ENCODE peak calls at places on chromosome 1, in six cellular contexts. One of them, this sample, is unnamed.

GRCh38 chr1:23803674-23804073 is 3.1 kb upstream of the GALE start:
- DNase-seq in colonic mucosa: no peak
- DNase-seq in GM13976: no peak
- DNase-seq in stimulated activated CD8-positive, alpha-beta memory T cell treated with anti-CD3 and anti-CD28 coated beads, Interleukin-12 subunit alpha, Interleukin-12 subunit beta, amount 100 ng/mL, for 4 hours: no peak
- DNase-seq in glutamatergic neuron: no peak
- DNase-seq in Right ventricle myocardium superior: no peak
- DNase-seq in this sample: no peak

GRCh38 chr1:246113555-246114095 is 393.5 kb downstream of the SMYD3 start:
- DNase-seq in Right ventricle myocardium superior: no peak
- DNase-seq in colonic mucosa: no peak
- DNase-seq in GM13976: no peak
- DNase-seq in glutamatergic neuron: no peak
- DNase-seq in stimulated activated CD8-positive, alpha-beta memory T cell treated with anti-CD3 and anti-CD28 coated beads, Interleukin-12 subunit alpha, Interleukin-12 subunit beta, amount 100 ng/mL, for 4 hours: no peak
- DNase-seq in this sample: no peak

GRCh38 chr1:64469977-64470669 is at the start of gene CACHD1:
- DNase-seq in glutamatergic neuron: peak; percentile 69
- DNase-seq in colonic mucosa: peak; percentile 75
- DNase-seq in GM13976: peak; percentile 78
- DNase-seq in stimulated activated CD8-positive, alpha-beta memory T cell treated with anti-CD3 and anti-CD28 coated beads, Interleukin-12 subunit alpha, Interleukin-12 subunit beta, amount 100 ng/mL, for 4 hours: peak; percentile 58
- DNase-seq in Right ventricle myocardium superior: peak; percentile 89
- DNase-seq in this sample: peak; percentile 84

GRCh38 chr1:227002531-227003049 is 62.5 kb downstream of the COQ8A start:
- DNase-seq in Right ventricle myocardium superior: no peak
- DNase-seq in colonic mucosa: no peak
- DNase-seq in glutamatergic neuron: no peak
- DNase-seq in GM13976: no peak
- DNase-seq in stimulated activated CD8-positive, alpha-beta memory T cell treated with anti-CD3 and anti-CD28 coated beads, Interleukin-12 subunit alpha, Interleukin-12 subunit beta, amount 100 ng/mL, for 4 hours: no peak
- DNase-seq in this sample: no peak

GRCh38 chr1:202599669-202600431 is 110.4 kb downstream of the SYT2 start:
- DNase-seq in glutamatergic neuron: peak; percentile 72
- DNase-seq in stimulated activated CD8-positive, alpha-beta memory T cell treated with anti-CD3 and anti-CD28 coated beads, Interleukin-12 subunit alpha, Interleukin-12 subunit beta, amount 100 ng/mL, for 4 hours: no peak
- DNase-seq in colonic mucosa: peak; percentile 46
- DNase-seq in Right ventricle myocardium superior: peak; percentile 68
- DNase-seq in GM13976: peak; percentile 84
- DNase-seq in this sample: peak; percentile 64

GRCh38 chr1:178628637-178629548 is 96.2 kb upstream of the RALGPS2 start:
- DNase-seq in GM13976: no peak
- DNase-seq in stimulated activated CD8-positive, alpha-beta memory T cell treated with anti-CD3 and anti-CD28 coated beads, Interleukin-12 subunit alpha, Interleukin-12 subunit beta, amount 100 ng/mL, for 4 hours: no peak
- DNase-seq in glutamatergic neuron: no peak
- DNase-seq in colonic mucosa: no peak
- DNase-seq in Right ventricle myocardium superior: no peak
- DNase-seq in this sample: no peak

GRCh38 chr1:65658122-65658521 is 134.6 kb upstream of the PDE4B start:
- DNase-seq in stimulated activated CD8-positive, alpha-beta memory T cell treated with anti-CD3 and anti-CD28 coated beads, Interleukin-12 subunit alpha, Interleukin-12 subunit beta, amount 100 ng/mL, for 4 hours: no peak
- DNase-seq in GM13976: no peak
- DNase-seq in colonic mucosa: no peak
- DNase-seq in glutamatergic neuron: no peak
- DNase-seq in Right ventricle myocardium superior: no peak
- DNase-seq in this sample: no peak

GRCh38 chr1:212565079-212565478 is 43.5 kb upstream of the ATF3 start:
- DNase-seq in stimulated activated CD8-positive, alpha-beta memory T cell treated with anti-CD3 and anti-CD28 coated beads, Interleukin-12 subunit alpha, Interleukin-12 subunit beta, amount 100 ng/mL, for 4 hours: no peak
- DNase-seq in colonic mucosa: no peak
- DNase-seq in glutamatergic neuron: no peak
- DNase-seq in Right ventricle myocardium superior: no peak
- DNase-seq in GM13976: no peak
- DNase-seq in this sample: no peak

GRCh38 chr1:228059536-228060457 is 22.7 kb upstream of the ARF1 start:
- DNase-seq in stimulated activated CD8-positive, alpha-beta memory T cell treated with anti-CD3 and anti-CD28 coated beads, Interleukin-12 subunit alpha, Interleukin-12 subunit beta, amount 100 ng/mL, for 4 hours: no peak
- DNase-seq in glutamatergic neuron: peak; percentile 28
- DNase-seq in colonic mucosa: peak; percentile 100
- DNase-seq in Right ventricle myocardium superior: peak; percentile 52
- DNase-seq in GM13976: peak; percentile 70
- DNase-seq in this sample: peak; percentile 98

GRCh38 chr1:206579747-206580437 is 32.4 kb downstream of the EIF2D start:
- DNase-seq in colonic mucosa: peak; percentile 69
- DNase-seq in Right ventricle myocardium superior: peak; percentile 86
- DNase-seq in GM13976: peak; percentile 84
- DNase-seq in stimulated activated CD8-positive, alpha-beta memory T cell treated with anti-CD3 and anti-CD28 coated beads, Interleukin-12 subunit alpha, Interleukin-12 subunit beta, amount 100 ng/mL, for 4 hours: peak; percentile 81
- DNase-seq in glutamatergic neuron: no peak
- DNase-seq in this sample: no peak

GRCh38 chr1:53127546-53127945 is 14.9 kb downstream of the SLC1A7 start:
- DNase-seq in colonic mucosa: no peak
- DNase-seq in glutamatergic neuron: no peak
- DNase-seq in Right ventricle myocardium superior: no peak
- DNase-seq in stimulated activated CD8-positive, alpha-beta memory T cell treated with anti-CD3 and anti-CD28 coated beads, Interleukin-12 subunit alpha, Interleukin-12 subunit beta, amount 100 ng/mL, for 4 hours: no peak
- DNase-seq in GM13976: no peak
- DNase-seq in this sample: no peak

GRCh38 chr1:178051071-178051470 is 42.8 kb upstream of the RASAL2 start:
- DNase-seq in glutamatergic neuron: no peak
- DNase-seq in colonic mucosa: no peak
- DNase-seq in GM13976: no peak
- DNase-seq in Right ventricle myocardium superior: no peak
- DNase-seq in stimulated activated CD8-positive, alpha-beta memory T cell treated with anti-CD3 and anti-CD28 coated beads, Interleukin-12 subunit alpha, Interleukin-12 subunit beta, amount 100 ng/mL, for 4 hours: no peak
- DNase-seq in this sample: no peak

GRCh38 chr1:115668579-115668978 is 26.8 kb downstream of the VANGL1 start:
- DNase-seq in GM13976: no peak
- DNase-seq in glutamatergic neuron: no peak
- DNase-seq in colonic mucosa: no peak
- DNase-seq in stimulated activated CD8-positive, alpha-beta memory T cell treated with anti-CD3 and anti-CD28 coated beads, Interleukin-12 subunit alpha, Interleukin-12 subunit beta, amount 100 ng/mL, for 4 hours: no peak
- DNase-seq in Right ventricle myocardium superior: no peak
- DNase-seq in this sample: no peak

GRCh38 chr1:201326710-201327109 is 43.4 kb downstream of the PKP1 start:
- DNase-seq in glutamatergic neuron: no peak
- DNase-seq in stimulated activated CD8-positive, alpha-beta memory T cell treated with anti-CD3 and anti-CD28 coated beads, Interleukin-12 subunit alpha, Interleukin-12 subunit beta, amount 100 ng/mL, for 4 hours: no peak
- DNase-seq in GM13976: no peak
- DNase-seq in Right ventricle myocardium superior: no peak
- DNase-seq in colonic mucosa: no peak
- DNase-seq in this sample: no peak

GRCh38 chr1:234239515-234239914 is 133.7 kb upstream of the COA6 start:
- DNase-seq in GM13976: no peak
- DNase-seq in stimulated activated CD8-positive, alpha-beta memory T cell treated with anti-CD3 and anti-CD28 coated beads, Interleukin-12 subunit alpha, Interleukin-12 subunit beta, amount 100 ng/mL, for 4 hours: no peak
- DNase-seq in Right ventricle myocardium superior: no peak
- DNase-seq in colonic mucosa: no peak
- DNase-seq in glutamatergic neuron: no peak
- DNase-seq in this sample: no peak

GRCh38 chr1:117821782-117822447 is 107.5 kb downstream of the GDAP2 start:
- DNase-seq in Right ventricle myocardium superior: peak; percentile 44
- DNase-seq in stimulated activated CD8-positive, alpha-beta memory T cell treated with anti-CD3 and anti-CD28 coated beads, Interleukin-12 subunit alpha, Interleukin-12 subunit beta, amount 100 ng/mL, for 4 hours: no peak
- DNase-seq in colonic mucosa: no peak
- DNase-seq in GM13976: no peak
- DNase-seq in glutamatergic neuron: no peak
- DNase-seq in this sample: peak; percentile 27

GRCh38 chr1:248817065-248817464 is 8.7 kb downstream of the SH3BP5L start:
- DNase-seq in glutamatergic neuron: no peak
- DNase-seq in stimulated activated CD8-positive, alpha-beta memory T cell treated with anti-CD3 and anti-CD28 coated beads, Interleukin-12 subunit alpha, Interleukin-12 subunit beta, amount 100 ng/mL, for 4 hours: no peak
- DNase-seq in GM13976: no peak
- DNase-seq in Right ventricle myocardium superior: no peak
- DNase-seq in colonic mucosa: no peak
- DNase-seq in this sample: no peak

GRCh38 chr1:15245593-15246325 is 1.3 kb upstream of the FHAD1 start:
- DNase-seq in Right ventricle myocardium superior: no peak
- DNase-seq in GM13976: no peak
- DNase-seq in colonic mucosa: peak; percentile 48
- DNase-seq in stimulated activated CD8-positive, alpha-beta memory T cell treated with anti-CD3 and anti-CD28 coated beads, Interleukin-12 subunit alpha, Interleukin-12 subunit beta, amount 100 ng/mL, for 4 hours: no peak
- DNase-seq in glutamatergic neuron: no peak
- DNase-seq in this sample: no peak

GRCh38 chr1:24558902-24559791 is 3.3 kb downstream of the NCMAP start:
- DNase-seq in GM13976: no peak
- DNase-seq in stimulated activated CD8-positive, alpha-beta memory T cell treated with anti-CD3 and anti-CD28 coated beads, Interleukin-12 subunit alpha, Interleukin-12 subunit beta, amount 100 ng/mL, for 4 hours: no peak
- DNase-seq in Right ventricle myocardium superior: peak; percentile 69
- DNase-seq in colonic mucosa: peak; percentile 49
- DNase-seq in glutamatergic neuron: no peak
- DNase-seq in this sample: peak; percentile 35

GRCh38 chr1:205325334-205325884 is 3.9 kb upstream of the NUAK2 start:
- DNase-seq in glutamatergic neuron: peak; percentile 67
- DNase-seq in GM13976: peak; percentile 66
- DNase-seq in colonic mucosa: peak; percentile 86
- DNase-seq in Right ventricle myocardium superior: no peak
- DNase-seq in stimulated activated CD8-positive, alpha-beta memory T cell treated with anti-CD3 and anti-CD28 coated beads, Interleukin-12 subunit alpha, Interleukin-12 subunit beta, amount 100 ng/mL, for 4 hours: no peak
- DNase-seq in this sample: peak; percentile 69

GRCh38 chr1:180275726-180276125 is 45.7 kb downstream of the LHX4 start:
- DNase-seq in Right ventricle myocardium superior: no peak
- DNase-seq in GM13976: no peak
- DNase-seq in stimulated activated CD8-positive, alpha-beta memory T cell treated with anti-CD3 and anti-CD28 coated beads, Interleukin-12 subunit alpha, Interleukin-12 subunit beta, amount 100 ng/mL, for 4 hours: no peak
- DNase-seq in glutamatergic neuron: no peak
- DNase-seq in colonic mucosa: no peak
- DNase-seq in this sample: no peak

GRCh38 chr1:230308039-230308438 is 118.1 kb downstream of the PGBD5 start:
- DNase-seq in glutamatergic neuron: no peak
- DNase-seq in colonic mucosa: peak; percentile 89
- DNase-seq in Right ventricle myocardium superior: peak; percentile 81
- DNase-seq in GM13976: no peak
- DNase-seq in stimulated activated CD8-positive, alpha-beta memory T cell treated with anti-CD3 and anti-CD28 coated beads, Interleukin-12 subunit alpha, Interleukin-12 subunit beta, amount 100 ng/mL, for 4 hours: no peak
- DNase-seq in this sample: peak; percentile 90

GRCh38 chr1:86773331-86774288 is 69.2 kb downstream of the SH3GLB1 start:
- DNase-seq in GM13976: no peak
- DNase-seq in glutamatergic neuron: no peak
- DNase-seq in stimulated activated CD8-positive, alpha-beta memory T cell treated with anti-CD3 and anti-CD28 coated beads, Interleukin-12 subunit alpha, Interleukin-12 subunit beta, amount 100 ng/mL, for 4 hours: no peak
- DNase-seq in Right ventricle myocardium superior: no peak
- DNase-seq in colonic mucosa: no peak
- DNase-seq in this sample: no peak